ENCODE peak calls at places on chromosome 18, in seven cellular contexts. C, B, R, T, X, D and N are unnamed samples.

GRCh38 chr18:59459352-59460059 is 100.4 kb upstream of the LMAN1 start:
- DNase-seq in C (peak), B (peak), R (no peak), T (no peak), X (no peak), D (peak), N (no peak)

GRCh38 chr18:13587001-13587400 is 139.4 kb downstream of the FAM210A start:
- DNase-seq in C (no peak), B (no peak), R (no peak), T (no peak), X (no peak), D (no peak), N (no peak)

GRCh38 chr18:461762-462161 is 38.7 kb downstream of the COLEC12 start:
- DNase-seq in C (no peak), B (no peak), R (no peak), T (no peak), X (no peak), D (no peak), N (no peak)

GRCh38 chr18:33579868-33580205 is 1.8 kb downstream of the ASXL3 start:
- DNase-seq in C (no peak), B (no peak), R (no peak), T (no peak), X (no peak), D (no peak), N (no peak)

GRCh38 chr18:23992119-23992940 is 22.2 kb upstream of the TTC39C start:
- DNase-seq in C (no peak), B (no peak), R (peak), T (no peak), X (no peak), D (peak), N (no peak)

GRCh38 chr18:58392336-58393000 is 236.4 kb downstream of the ALPK2 start:
- DNase-seq in C (no peak), B (no peak), R (no peak), T (no peak), X (no peak), D (peak), N (no peak)

GRCh38 chr18:79847606-79848293 is 50.0 kb downstream of the KCNG2 start:
- DNase-seq in C (no peak), B (no peak), R (no peak), T (no peak), X (no peak), D (no peak), N (no peak)

GRCh38 chr18:69588301-69588700 is 187.6 kb downstream of the DOK6 start:
- DNase-seq in C (no peak), B (no peak), R (no peak), T (no peak), X (no peak), D (no peak), N (peak)

GRCh38 chr18:13159579-13159978 is 59.0 kb upstream of the LDLRAD4 start:
- DNase-seq in C (peak), B (peak), R (peak), T (no peak), X (no peak), D (peak), N (peak)

GRCh38 chr18:10403675-10404074 is 50.8 kb upstream of the APCDD1 start:
- DNase-seq in C (no peak), B (no peak), R (no peak), T (no peak), X (no peak), D (no peak), N (no peak)

GRCh38 chr18:30016179-30016578 is 1026.4 kb downstream of the DSC3 start:
- DNase-seq in C (no peak), B (no peak), R (no peak), T (no peak), X (no peak), D (peak), N (no peak)

GRCh38 chr18:65326831-65327230 is 424.0 kb upstream of the CDH7 start:
- DNase-seq in C (no peak), B (no peak), R (no peak), T (no peak), X (no peak), D (no peak), N (no peak)

GRCh38 chr18:46622999-46623398 is 34.0 kb downstream of the LOXHD1 start:
- DNase-seq in C (peak), B (no peak), R (no peak), T (no peak), X (no peak), D (peak), N (no peak)

GRCh38 chr18:44973282-44973681 is 292.6 kb downstream of the SETBP1 start:
- DNase-seq in C (no peak), B (no peak), R (no peak), T (no peak), X (no peak), D (no peak), N (no peak)

GRCh38 chr18:32919799-32920198 is 147.0 kb upstream of the KLHL14 start:
- DNase-seq in C (peak), B (peak), R (no peak), T (peak), X (no peak), D (peak), N (peak)

GRCh38 chr18:58180172-58180571 is 136.1 kb downstream of the NEDD4L start:
- DNase-seq in C (no peak), B (no peak), R (no peak), T (no peak), X (no peak), D (no peak), N (no peak)

GRCh38 chr18:23585007-23585871 is 1.1 kb downstream of the NPC1 start:
- DNase-seq in C (peak), B (peak), R (peak), T (no peak), X (no peak), D (no peak), N (no peak)

GRCh38 chr18:68489018-68489792 is 225.7 kb downstream of the TMX3 start:
- DNase-seq in C (no peak), B (no peak), R (no peak), T (no peak), X (no peak), D (no peak), N (no peak)

GRCh38 chr18:63844254-63844653 is 43.3 kb upstream of the SERPINB2 start:
- DNase-seq in C (peak), B (no peak), R (no peak), T (no peak), X (no peak), D (peak), N (no peak)

GRCh38 chr18:21129586-21130216 is 18.1 kb upstream of the ROCK1 start:
- DNase-seq in C (no peak), B (no peak), R (no peak), T (no peak), X (no peak), D (peak), N (no peak)

GRCh38 chr18:8469793-8470192 is 139.4 kb upstream of the RAB12 start:
- DNase-seq in C (no peak), B (no peak), R (no peak), T (no peak), X (no peak), D (peak), N (no peak)

GRCh38 chr18:70420151-70420898 is 131.5 kb downstream of the SOCS6 start:
- DNase-seq in C (no peak), B (no peak), R (no peak), T (no peak), X (no peak), D (peak), N (no peak)

GRCh38 chr18:32470136-32470712 is 458 bp downstream of the GAREM1 start:
- DNase-seq in C (no peak), B (no peak), R (no peak), T (no peak), X (peak), D (peak), N (peak)

GRCh38 chr18:62839874-62840713 is 124.8 kb downstream of the PHLPP1 start:
- DNase-seq in C (no peak), B (no peak), R (no peak), T (no peak), X (no peak), D (peak), N (no peak)

GRCh38 chr18:73617981-73618380 is 529.7 kb downstream of the FBXO15 start:
- DNase-seq in C (no peak), B (no peak), R (no peak), T (no peak), X (no peak), D (no peak), N (no peak)

GRCh38 chr18:74459877-74460276 is 2.8 kb upstream of the DIPK1C start:
- DNase-seq in C (no peak), B (no peak), R (no peak), T (no peak), X (no peak), D (no peak), N (no peak)